ENCODE peak calls at places on chromosomes 11 and 22, in four cellular contexts. J, Y, O and U are unnamed samples.

GRCh38 chr11:58958500-58958899 is 19.2 kb downstream of the GLYATL1 start:
- DNase-seq in J (no peak), Y (peak), O (peak), U (no peak)

GRCh38 chr22:38262051-38262795 is 10.6 kb downstream of the TMEM184B start:
- DNase-seq in J (peak), Y (no peak), O (peak), U (no peak)

GRCh38 chr11:64207247-64208085 is 945 bp downstream of the FERMT3 start:
- DNase-seq in J (peak), Y (peak), O (no peak), U (peak)

GRCh38 chr11:13339196-13340153 is 61.9 kb downstream of the BMAL1 start:
- DNase-seq in J (peak), Y (peak), O (peak), U (peak)

GRCh38 chr11:133843454-133843987 is 1.8 kb downstream of the SPATA19 start:
- DNase-seq in J (no peak), Y (no peak), O (no peak), U (no peak)

GRCh38 chr11:133946541-133947297 is 10.0 kb downstream of the IGSF9B start:
- DNase-seq in J (no peak), Y (no peak), O (no peak), U (no peak)

GRCh38 chr11:11155962-11156815 is 196.9 kb downstream of the CSNK2A3 start:
- DNase-seq in J (no peak), Y (no peak), O (no peak), U (no peak)

GRCh38 chr11:35192347-35192746 is 53.4 kb downstream of the CD44 start:
- DNase-seq in J (no peak), Y (peak), O (peak), U (no peak)

GRCh38 chr11:84981296-84981695 is 645.8 kb downstream of the DLG2 start:
- DNase-seq in J (no peak), Y (no peak), O (no peak), U (no peak)

GRCh38 chr22:31490496-31490925 is 869 bp upstream of the EIF4ENIF1 start:
- DNase-seq in J (no peak), Y (peak), O (peak), U (no peak)

GRCh38 chr11:133898031-133898769 is 52.9 kb upstream of the SPATA19 start:
- DNase-seq in J (no peak), Y (no peak), O (no peak), U (no peak)

GRCh38 chr22:49992921-49993648 is 19.5 kb downstream of the IL17REL start:
- DNase-seq in J (no peak), Y (peak), O (peak), U (peak)

GRCh38 chr22:32824531-32825315 is 23.2 kb downstream of the TIMP3 start:
- DNase-seq in J (no peak), Y (no peak), O (no peak), U (no peak)

GRCh38 chr11:36023922-36024321 is 80.1 kb downstream of the LDLRAD3 start:
- DNase-seq in J (no peak), Y (peak), O (no peak), U (peak)

GRCh38 chr11:8934735-8935478 is 2.2 kb upstream of the C11orf16 start:
- DNase-seq in J (no peak), Y (peak), O (no peak), U (peak)
- H3K4me3 ChIP-seq in J (no peak), Y (peak), O (no peak), U (no peak)

GRCh38 chr11:776459-777287 is 614 bp downstream of the GATD1 start:
- DNase-seq in J (peak), Y (no peak), O (no peak), U (no peak)
- TF ChIP-seq CTCF in J (no peak), Y (no peak), O (no peak), U (no peak)

GRCh38 chr11:33804471-33804870 is 30.2 kb upstream of the FBXO3 start:
- DNase-seq in J (no peak), Y (no peak), O (no peak), U (no peak)
- H3K4me3 ChIP-seq in J (no peak), Y (no peak), O (no peak), U (no peak)

GRCh38 chr11:60344146-60344545 is 17.1 kb downstream of the MS4A6E start:
- DNase-seq in J (no peak), Y (no peak), O (no peak), U (no peak)

GRCh38 chr11:60347084-60347797 is 20.2 kb downstream of the MS4A6E start:
- DNase-seq in J (no peak), Y (no peak), O (no peak), U (no peak)

GRCh38 chr11:60348116-60348515 is 21.1 kb downstream of the MS4A6E start:
- DNase-seq in J (no peak), Y (no peak), O (no peak), U (no peak)

GRCh38 chr11:60345489-60345888 is 18.4 kb downstream of the MS4A6E start:
- DNase-seq in J (no peak), Y (no peak), O (no peak), U (no peak)

GRCh38 chr11:60343094-60343704 is 16.1 kb downstream of the MS4A6E start:
- DNase-seq in J (no peak), Y (no peak), O (no peak), U (no peak)
- TF ChIP-seq CTCF in J (no peak), Y (peak), O (peak), U (peak)

GRCh38 chr22:44045171-44045570 is 21.1 kb downstream of the PARVB start:
- DNase-seq in J (no peak), Y (peak), O (no peak), U (no peak)

GRCh38 chr22:44039566-44040171 is 15.6 kb downstream of the PARVB start:
- DNase-seq in J (no peak), Y (no peak), O (no peak), U (no peak)

GRCh38 chr22:44046485-44047141 is 22.5 kb downstream of the PARVB start:
- DNase-seq in J (no peak), Y (no peak), O (no peak), U (no peak)

GRCh38 chr22:44047891-44048301 is 23.8 kb downstream of the PARVB start:
- DNase-seq in J (no peak), Y (peak), O (no peak), U (no peak)

DNA sequence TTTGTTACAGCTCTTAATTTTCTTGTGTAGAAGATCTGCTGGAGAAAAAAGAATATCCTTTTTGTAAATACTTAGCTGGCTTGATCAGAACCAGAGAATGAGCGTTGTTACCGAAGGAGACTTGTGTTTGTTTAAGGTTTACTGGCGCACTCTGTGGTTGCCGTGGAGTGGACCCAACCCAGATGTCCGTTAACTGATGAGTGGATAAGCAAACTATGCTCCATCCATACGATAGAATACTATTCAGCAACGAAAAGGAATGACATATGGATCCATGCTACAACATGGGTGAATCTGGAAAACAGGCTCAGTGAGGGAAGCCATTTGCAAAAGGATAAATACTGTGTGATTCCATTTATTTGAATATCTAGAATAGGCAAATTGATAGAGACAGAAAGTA is 18.7 kb downstream of the PARVB start:
- DNase-seq in J (no peak), Y (peak), O (no peak), U (peak)
- H3K4me3 ChIP-seq in J (no peak), Y (no peak), O (no peak), U (no peak)

GRCh38 chr11:108220721-108221346 is 1.6 kb downstream of the NPAT start:
- DNase-seq in J (no peak), Y (no peak), O (no peak), U (no peak)
- TF ChIP-seq CTCF in J (no peak), Y (no peak), O (no peak), U (no peak)

DNA sequence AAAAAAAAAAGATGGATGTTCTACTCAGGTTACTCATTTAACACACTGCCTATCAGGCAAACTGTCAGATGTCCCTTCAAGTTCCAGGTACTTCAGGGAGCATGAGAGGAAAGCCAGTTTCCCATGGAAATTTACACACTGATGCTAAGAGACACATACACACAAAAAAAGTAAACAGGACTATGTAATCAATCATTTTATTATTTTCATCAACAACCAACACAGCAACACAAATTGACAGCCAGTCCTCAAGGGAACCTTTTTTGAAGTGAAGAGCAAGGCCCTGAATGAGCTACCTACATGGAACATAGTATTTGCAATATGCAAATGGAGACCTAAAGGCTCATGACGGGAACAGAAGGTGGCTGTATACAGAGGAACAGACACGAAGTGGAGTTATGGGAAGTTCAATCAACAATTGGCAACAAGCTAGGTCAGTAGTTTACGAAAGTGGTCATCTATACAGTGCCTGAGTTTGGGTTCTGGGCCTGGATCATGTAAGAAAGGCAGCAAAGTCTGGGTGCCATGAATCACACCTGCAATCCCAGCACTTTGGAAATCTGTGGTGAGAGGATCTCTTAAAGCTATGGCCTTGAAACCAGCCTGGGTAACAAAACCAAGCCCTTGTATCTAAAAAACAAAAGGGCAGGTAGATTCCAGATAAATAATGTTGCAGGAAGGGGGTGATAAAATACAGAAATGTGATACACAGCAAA is 12.6 kb upstream of the WDR74 start:
- DNase-seq in J (no peak), Y (no peak), O (no peak), U (no peak)
- H3K4me3 ChIP-seq in J (no peak), Y (no peak), O (no peak), U (no peak)

GRCh38 chr11:110529043-110529442 is 99.3 kb downstream of the FDX1 start:
- DNase-seq in J (no peak), Y (peak), O (no peak), U (peak)
- TF ChIP-seq CTCF in J (no peak), Y (peak), O (no peak), U (peak)

GRCh38 chr11:60831143-60831500 is 10.8 kb upstream of the CCDC86 start:
- DNase-seq in J (peak), Y (peak), O (peak), U (peak)
- H3K4me3 ChIP-seq in J (no peak), Y (no peak), O (no peak), U (no peak)